ENCODE peak calls at places on chromosome 2, in seven cellular contexts. J is HCT116; W is stimulated activated CD4-positive, alpha-beta T cell treated with anti-CD3 and anti-CD28 coated beads, Interleukin-12 subunit alpha, Interleukin-12 subunit beta, amount 100 ng/mL, for 24 hours; V is H7; P is T-helper 9 cell; M is activated T-cell treated with anti-CD3 and anti-CD28 coated beads for 4 hours; Q is Kasumi-1. H is an unnamed sample.

GRCh38 chr2:43059183-43059897 is 167.1 kb downstream of the ZFP36L2 start:
- DNase-seq in J (no peak), W (peak), V (no peak), P (peak), M (peak), Q (peak), H (peak)

GRCh38 chr2:241924069-241924908 is 54.8 kb downstream of the RTP5 start:
- DNase-seq in J (no peak), W (no peak), V (no peak), P (no peak), M (no peak), Q (peak), H (no peak)

GRCh38 chr2:25701801-25702200 is 28.4 kb upstream of the DTNB start:
- DNase-seq in J (no peak), W (no peak), V (no peak), P (no peak), M (no peak), Q (no peak), H (no peak)

GRCh38 chr2:54456526-54457325 is 599 bp downstream of the SPTBN1 start:
- DNase-seq in J (no peak), W (no peak), V (peak), P (no peak), M (no peak), Q (no peak), H (no peak)

GRCh38 chr2:66667288-66667780 is 232.4 kb downstream of the MEIS1 start:
- DNase-seq in J (no peak), W (no peak), V (peak), P (no peak), M (no peak), Q (peak), H (no peak)

GRCh38 chr2:158926478-158926948 is 41.9 kb upstream of the TANC1 start:
- DNase-seq in J (peak), W (no peak), V (no peak), P (no peak), M (no peak), Q (no peak), H (no peak)

GRCh38 chr2:180046776-180047175 is 39.7 kb upstream of the CWC22 start:
- DNase-seq in J (no peak), W (no peak), V (no peak), P (no peak), M (no peak), Q (no peak), H (no peak)

GRCh38 chr2:66494708-66495107 is 59.8 kb downstream of the MEIS1 start:
- DNase-seq in J (no peak), W (no peak), V (no peak), P (no peak), M (no peak), Q (no peak), H (no peak)

GRCh38 chr2:211836409-211836808 is 702.2 kb downstream of the ERBB4 start:
- DNase-seq in J (no peak), W (no peak), V (no peak), P (no peak), M (no peak), Q (no peak), H (no peak)

GRCh38 chr2:134553657-134554056 is 165.1 kb downstream of the TMEM163 start:
- DNase-seq in J (no peak), W (no peak), V (no peak), P (no peak), M (no peak), Q (no peak), H (no peak)

GRCh38 chr2:163469561-163469962 is 266.2 kb downstream of the FIGN start:
- DNase-seq in J (no peak), W (no peak), V (no peak), P (no peak), M (no peak), Q (no peak), H (no peak)

GRCh38 chr2:240170354-240170735 is 29.9 kb upstream of the OTOS start:
- DNase-seq in J (no peak), W (no peak), V (peak), P (no peak), M (no peak), Q (no peak), H (no peak)

GRCh38 chr2:62505649-62506420 is at the start of gene TMEM17:
- DNase-seq in J (peak), W (peak), V (peak), P (no peak), M (no peak), Q (peak), H (peak)

GRCh38 chr2:214960677-214961076 is 151.2 kb upstream of the BARD1 start:
- DNase-seq in J (no peak), W (no peak), V (no peak), P (no peak), M (no peak), Q (peak), H (no peak)

GRCh38 chr2:27258051-27258450 is 4.8 kb downstream of the SLC30A3 start:
- DNase-seq in J (no peak), W (no peak), V (no peak), P (no peak), M (no peak), Q (no peak), H (no peak)

GRCh38 chr2:134919360-134920210 is 963 bp downstream of the CCNT2 start:
- DNase-seq in J (no peak), W (peak), V (peak), P (peak), M (peak), Q (peak), H (peak)

GRCh38 chr2:4882421-4882820 is 809.8 kb upstream of the SOX11 start:
- DNase-seq in J (no peak), W (no peak), V (no peak), P (no peak), M (no peak), Q (no peak), H (no peak)

GRCh38 chr2:121355488-121355887 is 70.5 kb upstream of the TFCP2L1 start:
- DNase-seq in J (no peak), W (no peak), V (no peak), P (no peak), M (no peak), Q (no peak), H (no peak)

GRCh38 chr2:189860161-189860560 is 75.9 kb downstream of the PMS1 start:
- DNase-seq in J (no peak), W (no peak), V (no peak), P (no peak), M (no peak), Q (no peak), H (no peak)

GRCh38 chr2:181430406-181431199 is 26.6 kb upstream of the ITGA4 start:
- DNase-seq in J (no peak), W (no peak), V (no peak), P (no peak), M (no peak), Q (peak), H (no peak)

GRCh38 chr2:232898592-232899541 is 28.8 kb downstream of the SNORC start:
- DNase-seq in J (no peak), W (no peak), V (peak), P (no peak), M (no peak), Q (no peak), H (no peak)

GRCh38 chr2:167579826-167580225 is 667.6 kb downstream of the STK39 start:
- DNase-seq in J (no peak), W (no peak), V (no peak), P (no peak), M (no peak), Q (no peak), H (no peak)

GRCh38 chr2:43298496-43298895 is 72.1 kb upstream of the ZFP36L2 start:
- DNase-seq in J (no peak), W (no peak), V (no peak), P (no peak), M (no peak), Q (no peak), H (no peak)

H was measured in CD8-positive, alpha-beta memory T cell.